ENCODE peak calls at places on chromosomes 3 and 15, in five cellular contexts. Q is colonic mucosa, L is thyroid gland, G is brain microvascular endothelial cell, V is PC-9. O is an unnamed sample.

GRCh38 chr3:168081171-168081771 is 14.5 kb downstream of the GOLIM4 start:
- DNase-seq in L (no peak), Q (no peak), G (no peak), V (no peak), O (no peak)

GRCh38 chr3:178308696-178309278 is 227.4 kb upstream of the KCNMB2 start:
- DNase-seq in Q (no peak), V (no peak), L (no peak), G (no peak), O (no peak)

GRCh38 chr15:41256577-41257038 is 25.5 kb downstream of the CHP1 start:
- DNase-seq in V (peak), Q (peak), L (no peak), G (no peak), O (no peak)

GRCh38 chr3:190204200-190204599 is 83.5 kb upstream of the P3H2 start:
- DNase-seq in Q (no peak), V (no peak), G (no peak), L (no peak), O (no peak)

GRCh38 chr15:84817461-84818081 is 415 bp downstream of the ALPK3 start:
- DNase-seq in L (peak), G (no peak), V (peak), Q (no peak), O (no peak)

GRCh38 chr3:73143821-73144237 is 82.4 kb downstream of the EBLN2 start:
- DNase-seq in V (no peak), Q (no peak), L (peak), G (no peak), O (no peak)

GRCh38 chr3:196544491-196544992 is 23.8 kb downstream of the WDR53 start:
- DNase-seq in G (no peak), L (no peak), V (no peak), Q (no peak), O (no peak)

GRCh38 chr3:124115965-124116364 is 124.0 kb upstream of the ROPN1 start:
- DNase-seq in L (no peak), V (no peak), Q (no peak), G (no peak), O (no peak)

GRCh38 chr3:81761904-81762565 is 590 bp upstream of the GBE1 start:
- DNase-seq in V (no peak), G (no peak), Q (no peak), L (no peak), O (no peak)

GRCh38 chr3:46693038-46693896 is at the start of gene ALS2CL:
- DNase-seq in V (peak), Q (peak), G (no peak), L (peak), O (no peak)

GRCh38 chr15:77508541-77509505 is 88.1 kb downstream of the HMG20A start:
- DNase-seq in L (peak), V (no peak), Q (no peak), G (no peak), O (no peak)

GRCh38 chr15:76335851-76336253 is 721 bp upstream of the ISL2 start:
- DNase-seq in L (no peak), Q (no peak), G (no peak), V (no peak), O (no peak)

GRCh38 chr3:24155291-24155690 is 210.2 kb downstream of the NR1D2 start:
- DNase-seq in G (no peak), V (no peak), L (no peak), Q (no peak), O (no peak)

GRCh38 chr3:24154003-24154695 is 209.1 kb downstream of the NR1D2 start:
- DNase-seq in Q (no peak), L (no peak), G (no peak), V (no peak), O (no peak)

GRCh38 chr3:24149032-24149431 is 203.9 kb downstream of the NR1D2 start:
- DNase-seq in L (no peak), Q (no peak), G (no peak), V (no peak), O (no peak)

GRCh38 chr3:24154751-24155150 is 209.7 kb downstream of the NR1D2 start:
- DNase-seq in G (no peak), V (peak), Q (no peak), L (no peak), O (no peak)

DNA sequence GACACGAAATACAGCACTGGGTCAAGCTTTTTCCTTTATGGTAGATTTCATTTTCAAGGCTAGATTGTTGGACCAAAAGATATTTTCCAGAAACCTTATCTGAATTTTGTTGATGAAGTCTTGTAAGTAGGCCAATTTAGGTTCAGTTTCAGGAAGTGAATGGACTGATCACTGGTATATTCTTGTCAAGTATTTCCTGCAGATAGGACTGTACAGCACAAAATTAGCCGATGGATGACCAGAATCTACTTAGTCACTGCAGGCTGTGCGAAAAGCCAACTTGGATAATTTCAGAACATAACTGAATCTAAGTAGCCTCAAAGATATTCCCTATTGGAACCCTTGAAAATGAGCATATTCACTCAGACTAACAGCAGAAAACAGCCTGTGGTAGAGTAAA is 206.5 kb downstream of the NR1D2 start:
- DNase-seq in L (no peak), V (no peak), G (peak), Q (no peak), O (no peak)
- H3K4me3 ChIP-seq in L (no peak), V (no peak), G (no peak), Q (no peak), O (no peak)

GRCh38 chr3:8501388-8502131 is at the start of gene LMCD1:
- DNase-seq in G (peak), Q (peak), V (peak), L (peak), O (peak)
- TF ChIP-seq CTCF in G (peak), Q (no peak), V (no peak), L (no peak), O (no peak)

DNA sequence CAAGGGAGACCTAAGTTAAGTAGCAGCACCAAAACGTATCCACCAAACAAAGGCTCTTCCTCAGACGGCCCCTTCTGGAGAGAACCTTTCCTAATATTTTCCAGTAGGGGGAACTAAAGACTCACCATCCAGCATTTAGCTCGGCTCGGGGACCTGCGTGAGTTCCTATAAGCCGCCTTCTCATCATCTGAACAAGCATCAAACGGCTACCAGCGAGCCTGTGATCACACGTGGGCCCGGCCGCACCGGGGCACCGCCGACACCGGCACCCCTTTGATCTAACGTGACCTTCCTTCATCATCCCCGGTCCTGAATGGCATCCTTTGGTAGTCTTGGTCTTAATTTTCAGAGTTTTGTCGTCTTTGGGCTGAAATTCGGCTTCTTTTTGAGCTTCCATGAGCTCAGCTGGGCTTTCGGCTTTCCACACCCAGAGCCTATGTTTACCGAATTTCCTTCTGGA is 1.4 kb upstream of the ROBO2 start:
- DNase-seq in L (peak), Q (peak), V (no peak), G (peak), O (peak)
- H3K4me3 ChIP-seq in L (no peak), Q (no peak), V (no peak), G (peak), O (no peak)

GRCh38 chr15:39153718-39154117 is 427.2 kb upstream of the THBS1 start:
- DNase-seq in L (no peak), V (peak), Q (peak), G (no peak), O (peak)

GRCh38 chr15:39156166-39156565 is 424.7 kb upstream of the THBS1 start:
- DNase-seq in Q (no peak), G (no peak), L (no peak), V (no peak), O (no peak)

GRCh38 chr15:39153058-39153457 is 427.8 kb upstream of the THBS1 start:
- DNase-seq in G (no peak), Q (no peak), L (no peak), V (no peak), O (peak)

GRCh38 chr15:39154776-39155175 is 426.1 kb upstream of the THBS1 start:
- DNase-seq in V (no peak), Q (no peak), L (no peak), G (no peak), O (no peak)

DNA sequence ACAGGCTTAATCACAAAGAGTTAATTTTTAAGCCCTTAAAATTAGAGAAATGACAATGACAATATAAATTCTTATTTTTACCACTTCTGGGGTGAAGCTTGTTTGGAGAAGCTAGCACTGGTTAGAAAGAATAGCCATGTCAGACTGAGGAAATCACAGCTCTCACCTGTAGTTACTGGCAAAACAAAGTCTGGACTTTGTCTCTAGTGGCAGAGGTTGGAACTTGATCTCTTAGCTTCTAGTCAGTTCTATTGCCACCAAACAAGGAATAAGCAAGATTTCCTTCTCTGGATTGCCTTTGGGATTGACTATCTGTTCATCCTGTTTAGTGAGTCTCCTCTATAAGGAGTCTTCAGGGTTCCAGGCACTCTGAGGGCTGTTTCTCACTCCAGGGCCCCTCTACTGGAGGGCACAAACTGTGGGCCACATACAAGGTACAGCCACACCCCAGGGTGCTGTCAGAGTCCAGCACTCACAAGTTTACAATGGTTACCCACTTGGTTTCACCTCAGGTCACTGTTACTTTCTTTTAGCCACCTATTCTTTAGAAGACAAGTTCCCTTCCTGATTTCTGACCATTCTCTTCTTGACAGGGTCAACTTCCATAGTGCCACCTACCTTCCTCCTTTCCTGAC is 426.6 kb upstream of the THBS1 start:
- DNase-seq in V (peak), G (no peak), Q (peak), L (no peak), O (no peak)
- TF ChIP-seq CTCF in V (peak), G (peak), Q (peak), L (peak), O (peak)

GRCh38 chr3:37713820-37714204 is 147.9 kb upstream of the CTDSPL start:
- DNase-seq in L (no peak), G (no peak), V (no peak), Q (no peak), O (no peak)

GRCh38 chr3:37712387-37712786 is 149.3 kb upstream of the CTDSPL start:
- DNase-seq in G (no peak), L (no peak), Q (no peak), V (no peak), O (no peak)

GRCh38 chr3:37715358-37715757 is 146.3 kb upstream of the CTDSPL start:
- DNase-seq in L (no peak), V (no peak), Q (no peak), G (no peak), O (no peak)

GRCh38 chr3:37711721-37712120 is 150.0 kb upstream of the CTDSPL start:
- DNase-seq in L (no peak), G (no peak), Q (no peak), V (no peak), O (no peak)

DNA sequence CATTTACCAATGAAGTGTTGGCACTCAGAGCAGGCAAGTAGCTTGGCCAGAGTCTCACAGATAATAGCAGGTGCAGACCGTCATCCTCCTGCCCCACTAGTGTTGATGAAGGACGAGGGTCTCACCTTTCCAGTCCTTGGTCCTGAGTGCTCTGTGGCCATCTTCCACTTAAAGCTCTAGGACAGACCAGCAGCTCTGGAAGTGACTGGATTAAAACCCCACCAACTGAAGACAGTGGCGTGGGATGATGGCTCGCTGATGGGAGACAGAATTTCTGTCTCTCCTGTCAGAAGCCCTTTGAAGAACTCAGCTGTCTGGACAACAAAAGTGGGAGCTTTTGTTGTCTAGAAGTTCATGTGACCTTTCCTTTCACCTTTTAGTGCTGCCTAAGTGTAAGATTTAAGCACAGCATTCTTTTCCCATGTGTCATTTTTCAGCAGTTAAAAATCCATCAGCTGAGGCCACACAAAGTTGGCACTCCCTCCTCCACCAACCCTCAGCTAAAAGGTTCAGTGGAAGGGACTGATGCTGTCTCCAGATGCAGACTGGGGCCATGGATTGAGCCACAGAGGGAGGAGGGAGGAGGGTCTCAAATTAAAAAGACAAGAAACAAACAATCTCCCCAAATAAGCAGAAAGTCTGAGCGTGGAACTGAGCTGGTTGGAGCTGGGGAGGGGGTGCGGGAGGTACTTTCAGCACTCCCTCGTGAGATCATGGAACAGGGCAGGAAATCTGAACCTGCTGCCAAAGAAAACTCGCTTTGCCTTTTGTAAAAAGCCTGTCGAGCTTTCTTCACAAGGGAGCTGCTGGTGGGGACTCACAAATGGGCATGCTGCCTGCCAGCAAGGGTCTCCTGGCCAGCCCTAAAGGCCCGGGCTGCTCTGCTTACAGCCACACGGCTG is 148.5 kb upstream of the CTDSPL start:
- DNase-seq in G (peak), V (no peak), Q (no peak), L (peak), O (no peak)
- H3K4me3 ChIP-seq in G (no peak), V (no peak), Q (no peak), L (no peak), O (no peak)

GRCh38 chr3:84717894-84718293 is 240.9 kb upstream of the CADM2 start:
- DNase-seq in L (no peak), G (no peak), V (no peak), Q (no peak), O (no peak)
- TF ChIP-seq CTCF in L (no peak), G (no peak), V (no peak), Q (no peak), O (no peak)

DNA sequence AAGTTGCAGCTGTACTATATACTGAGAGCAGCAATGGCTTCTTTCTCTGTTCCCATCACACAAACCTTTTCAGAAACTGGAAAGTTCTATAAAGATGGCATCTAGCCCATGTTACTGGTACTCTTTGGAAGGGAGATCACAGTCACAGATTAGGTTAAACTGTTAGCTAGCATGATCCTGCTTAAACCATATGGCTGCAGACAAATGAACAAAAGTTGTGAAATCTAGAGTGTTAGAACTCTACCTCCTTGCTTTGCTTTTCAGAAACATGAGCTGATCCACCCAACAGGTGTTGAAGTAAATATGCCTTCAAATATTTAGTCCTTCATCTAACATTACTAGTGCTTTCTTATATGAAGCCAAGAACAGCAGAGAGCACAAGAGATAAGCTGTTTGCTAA is 102.6 kb downstream of the SNRK start:
- DNase-seq in L (no peak), Q (no peak), G (no peak), V (no peak), O (no peak)
- H3K4me3 ChIP-seq in L (no peak), Q (no peak), G (no peak), V (no peak), O (no peak)

GRCh38 chr15:66603301-66604179 is 37.7 kb upstream of the LCTL start:
- DNase-seq in V (no peak), Q (peak), G (peak), L (peak), O (no peak)
- TF ChIP-seq CTCF in V (peak), Q (peak), G (peak), L (peak), O (peak)

DNA sequence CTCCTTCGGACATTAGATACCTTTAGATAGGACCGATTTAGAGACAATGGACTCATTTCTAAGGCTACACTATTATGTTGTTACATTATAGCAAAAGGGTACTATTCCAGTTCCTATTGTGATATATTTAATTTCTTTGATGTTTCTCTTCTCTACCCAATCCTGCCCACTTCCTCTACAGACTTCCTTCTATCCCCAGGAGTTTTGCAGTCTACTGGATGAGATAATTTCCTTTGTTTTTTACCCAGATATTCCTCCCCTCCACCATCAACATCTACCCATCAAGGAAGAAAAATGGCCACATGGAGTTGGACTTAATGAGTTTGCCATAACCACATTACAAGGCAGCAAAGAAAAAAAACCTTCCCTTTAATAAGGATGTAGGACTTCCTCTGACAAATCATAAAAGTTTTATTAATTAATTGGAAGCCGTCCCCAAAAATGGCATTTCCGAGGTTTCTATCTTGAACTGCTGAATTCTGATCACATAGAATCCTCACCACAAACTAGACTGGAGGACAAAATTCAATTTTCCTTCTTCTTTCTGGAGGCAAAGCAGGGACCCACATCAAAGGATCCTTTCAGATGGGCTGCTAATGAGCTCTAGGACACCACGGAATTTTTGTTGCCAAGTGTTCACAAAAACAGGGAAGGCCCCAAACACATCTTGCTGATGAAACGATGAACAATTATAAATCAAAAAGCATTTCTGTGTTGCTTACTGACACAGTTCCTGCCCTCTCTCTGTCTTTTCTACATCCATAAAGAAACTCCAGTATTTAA is 33.4 kb downstream of the FRMD4B start:
- DNase-seq in L (no peak), Q (no peak), V (no peak), G (no peak), O (no peak)
- H3K4me3 ChIP-seq in L (no peak), Q (no peak), V (no peak), G (no peak), O (no peak)

O was measured in LNCaP clone FGC.